ENCODE peak calls at places on chromosomes 5 and 9, in five cellular contexts. Z is HFFc6, K is tibial artery, E is AG04450, S is HFF-Myc. P is an unnamed sample.

GRCh38 chr5:16521561-16522090 is 56.0 kb upstream of the ZNF622 start:
- DNase-seq in K (no peak), S (no peak), E (no peak), Z (no peak), P (no peak)

GRCh38 chr9:98191615-98192502 is 578 bp downstream of the CORO2A start:
- DNase-seq in E (no peak), K (no peak), Z (no peak), S (no peak), P (no peak)

GRCh38 chr5:77946381-77947050 is 170.4 kb upstream of the TBCA start:
- DNase-seq in Z (no peak), E (no peak), K (no peak), S (no peak), P (no peak)

GRCh38 chr5:40578501-40579451 is 100.9 kb upstream of the PTGER4 start:
- DNase-seq in K (no peak), S (no peak), Z (no peak), E (no peak), P (no peak)

GRCh38 chr9:1335174-1335573 is 285.0 kb downstream of the DMRT2 start:
- DNase-seq in S (no peak), K (no peak), E (no peak), Z (no peak), P (no peak)

GRCh38 chr9:89446440-89447310 is 51.2 kb downstream of the SEMA4D start:
- DNase-seq in S (no peak), E (no peak), K (no peak), Z (no peak), P (no peak)

GRCh38 chr5:149471406-149472183 is 79.6 kb downstream of the CSNK1A1 start:
- DNase-seq in Z (peak), K (peak), S (no peak), E (no peak), P (no peak)

GRCh38 chr9:99118782-99119466 is 14.0 kb downstream of the TGFBR1 start:
- DNase-seq in E (no peak), S (no peak), Z (no peak), K (no peak), P (no peak)

GRCh38 chr5:176157656-176158055 is 80.6 kb upstream of the SIMC1 start:
- DNase-seq in S (no peak), Z (peak), E (no peak), K (no peak), P (no peak)

GRCh38 chr5:58459276-58459859 is 518 bp downstream of the PLK2 start:
- DNase-seq in E (no peak), Z (peak), K (no peak), S (no peak), P (no peak)

GRCh38 chr5:36619012-36619635 is 12.7 kb downstream of the SLC1A3 start:
- DNase-seq in K (no peak), Z (no peak), S (no peak), E (no peak), P (no peak)

GRCh38 chr5:27978322-27978721 is 939.9 kb upstream of the CDH9 start:
- DNase-seq in Z (no peak), E (no peak), S (no peak), K (no peak), P (no peak)

GRCh38 chr5:39948867-39949468 is 524.2 kb upstream of the DAB2 start:
- DNase-seq in E (peak), K (no peak), Z (peak), S (peak), P (peak)

GRCh38 chr5:140190868-140191209 is 15.9 kb downstream of the CYSTM1 start:
- DNase-seq in Z (no peak), K (no peak), E (no peak), S (no peak), P (no peak)

GRCh38 chr9:37801287-37801850 is 772 bp downstream of the DCAF10 start:
- DNase-seq in K (no peak), S (no peak), Z (peak), E (no peak), P (no peak)

GRCh38 chr5:38340961-38341500 is 82.7 kb downstream of the EGFLAM start:
- DNase-seq in S (no peak), E (no peak), K (no peak), Z (no peak), P (peak)

GRCh38 chr5:74303575-74303974 is 337.0 kb downstream of the ENC1 start:
- DNase-seq in Z (no peak), S (no peak), K (no peak), E (no peak), P (no peak)

GRCh38 chr5:123371575-123372179 is 51.5 kb downstream of the CEP120 start:
- DNase-seq in Z (peak), K (peak), E (no peak), S (no peak), P (no peak)

GRCh38 chr9:89464991-89465390 is 32.9 kb downstream of the SEMA4D start:
- DNase-seq in Z (no peak), K (no peak), S (no peak), E (no peak), P (no peak)

GRCh38 chr5:139680368-139681111 is 32.4 kb downstream of the CXXC5 start:
- DNase-seq in K (no peak), Z (no peak), S (no peak), E (no peak), P (no peak)

GRCh38 chr5:143262393-143263174 is 140.9 kb downstream of the NR3C1 start:
- DNase-seq in Z (peak), E (peak), K (no peak), S (no peak), P (no peak)

GRCh38 chr9:110112792-110113191 is 95.2 kb downstream of the C9orf152 start:
- DNase-seq in K (no peak), Z (no peak), E (no peak), S (no peak), P (no peak)

GRCh38 chr9:130728721-130729120 is 35.1 kb downstream of the EXOSC2 start:
- DNase-seq in Z (peak), K (no peak), S (peak), E (no peak), P (no peak)

GRCh38 chr9:129597355-129598088 is 23.4 kb downstream of the C9orf50 start:
- DNase-seq in K (peak), E (no peak), Z (peak), S (no peak), P (no peak)

GRCh38 chr5:78490709-78491485 is 130.5 kb downstream of the SCAMP1 start:
- DNase-seq in Z (no peak), S (no peak), E (no peak), K (no peak), P (no peak)

GRCh38 chr9:20187318-20187717 is 398.5 kb upstream of the SLC24A2 start:
- DNase-seq in E (no peak), S (no peak), Z (no peak), K (no peak), P (no peak)

GRCh38 chr5:173327084-173327947 is 898 bp downstream of the STC2 start:
- DNase-seq in E (no peak), S (no peak), K (no peak), Z (peak), P (no peak)

GRCh38 chr9:92186631-92187030 is 71.4 kb upstream of the SPTLC1 start:
- DNase-seq in K (no peak), Z (no peak), E (no peak), S (no peak), P (no peak)

GRCh38 chr9:137199411-137200121 is 975 bp downstream of the TPRN start:
- DNase-seq in S (no peak), Z (no peak), E (no peak), K (no peak), P (no peak)
- TF ChIP-seq CTCF in S (no peak), Z (peak), E (no peak), K (no peak), P (no peak)

GRCh38 chr5:66769839-66770617 is 173.8 kb downstream of the MAST4 start:
- DNase-seq in K (no peak), Z (peak), E (no peak), S (no peak), P (no peak)
- TF ChIP-seq CTCF in K (no peak), Z (peak), E (no peak), S (peak), P (peak)

GRCh38 chr5:61678966-61679365 is 346.9 kb downstream of the ZSWIM6 start:
- DNase-seq in K (no peak), Z (no peak), E (no peak), S (no peak), P (no peak)
- TF ChIP-seq CTCF in K (no peak), Z (no peak), E (no peak), S (no peak), P (no peak)

GRCh38 chr5:133981714-133982113 is 13.3 kb upstream of the C5orf15 start:
- DNase-seq in E (no peak), S (no peak), Z (no peak), K (no peak), P (no peak)
- TF ChIP-seq CTCF in E (no peak), S (peak), Z (peak), K (no peak), P (no peak)

DNA sequence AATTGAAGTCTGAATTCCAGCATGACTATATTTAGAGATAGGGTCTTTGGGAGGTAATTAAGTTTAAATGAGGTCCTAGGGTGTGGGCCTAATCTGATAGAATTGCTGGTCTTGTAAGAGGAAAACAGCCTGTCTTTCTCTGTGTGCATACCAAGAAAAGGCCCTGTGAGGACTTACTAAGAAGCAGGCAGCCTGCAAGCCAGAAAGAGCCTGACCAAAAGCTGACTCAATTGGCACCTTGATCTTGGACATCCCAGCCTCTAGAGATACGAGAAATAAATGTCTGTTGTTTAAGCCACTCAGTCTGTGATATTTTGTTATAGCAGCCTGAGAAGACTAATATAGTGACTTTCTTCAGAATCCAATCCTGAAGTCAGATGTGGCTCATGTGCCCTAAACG is 14.6 kb downstream of the ARL14EPL start:
- DNase-seq in E (no peak), S (no peak), Z (no peak), K (no peak), P (no peak)
- TF ChIP-seq CTCF in E (no peak), S (no peak), Z (no peak), K (no peak), P (no peak)

DNA sequence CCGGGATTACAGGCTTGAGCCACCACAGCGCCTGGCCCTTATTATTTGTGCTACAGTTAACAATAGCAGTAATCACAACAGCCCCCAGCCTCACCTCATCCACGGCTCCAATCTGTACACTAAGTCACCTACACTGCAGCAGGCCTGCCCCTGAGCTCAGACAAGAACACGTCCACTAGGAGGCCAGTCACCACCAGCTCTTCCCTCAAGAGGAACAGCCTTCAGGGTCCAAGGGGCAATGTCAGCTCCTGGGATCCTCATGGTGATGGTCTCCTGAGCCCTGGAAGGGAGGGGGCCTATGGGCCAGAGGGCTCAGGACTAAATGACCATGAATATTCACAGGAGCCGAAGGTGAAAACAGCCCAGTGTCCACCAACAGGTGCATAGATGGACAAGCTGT is 67.7 kb downstream of the VAV2 start:
- DNase-seq in K (no peak), Z (no peak), S (no peak), E (no peak), P (no peak)
- TF ChIP-seq CTCF in K (no peak), Z (no peak), S (no peak), E (no peak), P (no peak)

DNA sequence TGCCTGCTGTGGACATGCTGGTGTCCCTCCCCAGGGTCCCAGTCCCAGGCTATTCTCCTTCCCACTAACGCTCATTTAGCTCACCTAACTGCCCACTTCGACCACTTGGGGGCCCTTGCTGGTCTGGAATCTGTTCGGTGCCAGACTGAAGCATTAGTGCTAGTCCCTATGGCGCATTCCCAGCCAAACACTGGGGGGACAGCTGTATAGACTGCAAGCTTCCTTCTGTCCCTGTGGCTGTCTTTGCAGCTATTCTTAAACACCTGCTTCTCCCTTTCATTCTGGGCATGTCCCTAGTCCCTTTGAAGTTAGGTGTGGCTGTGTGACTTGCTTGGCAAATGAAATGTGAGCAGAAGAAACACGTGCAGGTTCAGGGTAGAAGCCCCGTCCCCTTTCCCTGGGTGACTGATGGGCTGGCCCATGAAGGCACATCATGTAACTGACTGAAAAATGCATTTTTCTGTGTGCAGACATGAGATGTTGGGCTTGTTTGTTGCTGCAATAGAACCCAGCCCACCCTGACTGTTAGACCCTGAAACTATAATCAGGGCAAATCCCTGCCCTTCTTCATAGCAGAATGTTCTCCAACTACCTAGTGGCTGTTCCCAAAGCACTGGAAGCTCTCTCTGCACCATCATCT is 134.4 kb downstream of the BARX1 start:
- DNase-seq in Z (no peak), K (no peak), S (no peak), E (no peak), P (no peak)
- TF ChIP-seq CTCF in Z (no peak), K (no peak), S (peak), E (no peak), P (no peak)

DNA sequence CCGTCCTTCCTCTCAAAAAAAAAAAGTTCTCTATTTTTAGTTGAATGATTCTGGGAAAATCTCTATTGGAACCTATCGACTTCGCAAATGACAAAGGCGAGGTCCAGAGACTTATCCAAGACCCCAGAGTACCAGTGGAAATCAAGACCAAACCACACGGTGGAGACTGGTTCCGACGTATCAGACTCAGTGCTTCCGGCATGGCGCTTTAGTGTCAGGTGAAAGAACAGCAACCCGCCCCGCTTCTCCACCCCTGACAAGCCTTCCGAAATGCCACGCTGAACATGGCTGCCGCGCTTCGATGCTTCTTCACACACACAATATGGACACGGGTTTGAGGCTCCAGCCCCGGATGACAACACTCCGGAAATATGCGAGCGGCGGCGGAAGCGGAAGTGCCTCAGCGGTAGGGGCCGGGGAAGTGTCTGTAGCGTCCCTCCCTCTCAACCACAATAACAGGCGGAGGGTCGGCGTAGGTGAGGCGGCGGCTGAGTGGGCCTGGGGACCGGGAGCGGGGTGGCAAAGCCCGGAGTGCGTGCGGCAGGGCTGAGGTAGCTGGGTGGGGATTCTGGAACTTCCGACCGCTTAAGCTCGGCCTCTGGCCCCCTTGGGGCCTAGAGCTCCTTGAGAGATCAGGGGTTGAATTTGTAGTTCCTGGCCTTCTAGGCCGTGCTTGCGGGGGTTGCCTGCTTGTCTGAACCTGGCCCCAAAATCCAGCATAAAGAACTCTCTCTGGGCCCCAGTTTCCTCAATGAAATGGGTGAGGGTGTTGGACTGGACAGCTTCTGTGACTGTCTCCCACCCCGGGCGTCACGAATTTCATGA is at the start of gene FBXO38:
- DNase-seq in E (peak), K (peak), S (peak), Z (peak), P (peak)
- TF ChIP-seq CTCF in E (no peak), K (no peak), S (no peak), Z (peak), P (no peak)

P was measured in kidney epithelial cell.